ENCODE peak calls at places on chromosome 9, in seven cellular contexts. A is activated CD4-positive, CD25-positive, alpha-beta regulatory T cell treated with anti-CD3 and anti-CD28 coated beads, Interleukin-2, amount 50 U/mL, for 72 hours; Y is non-pigmented ciliary epithelial cell; N is effector CD4-positive, alpha-beta T cell; L is Peyer's patch; I is DMS153; S is mesothelial cell of epicardium. V is an unnamed sample.

GRCh38 chr9:12708562-12709298 is 15.5 kb downstream of the TYRP1 start:
- DNase-seq in Y (peak), I (no peak), L (no peak), N (no peak), S (no peak), A (no peak), V (no peak)

GRCh38 chr9:35548571-35548970 is 56.5 kb upstream of the TESK1 start:
- DNase-seq in S (no peak), A (no peak), L (no peak), N (no peak), I (no peak), Y (no peak), V (no peak)

GRCh38 chr9:107172979-107173347 is 110.1 kb upstream of the RAD23B start:
- DNase-seq in S (no peak), N (no peak), A (no peak), L (no peak), I (no peak), Y (no peak), V (no peak)

GRCh38 chr9:133701321-133701980 is 36.7 kb downstream of the SARDH start:
- DNase-seq in Y (no peak), I (no peak), L (no peak), A (peak), N (peak), S (peak), V (no peak)

GRCh38 chr9:37036237-37037136 is 2.4 kb upstream of the PAX5 start:
- DNase-seq in A (peak), L (peak), Y (no peak), N (no peak), I (peak), S (no peak), V (peak)

GRCh38 chr9:125970340-125970739 is 223.2 kb downstream of the PBX3 start:
- DNase-seq in A (no peak), I (no peak), N (no peak), L (no peak), Y (no peak), S (no peak), V (no peak)

GRCh38 chr9:37017546-37017945 is 16.5 kb downstream of the PAX5 start:
- DNase-seq in S (no peak), I (no peak), N (no peak), Y (no peak), L (no peak), A (no peak), V (no peak)

GRCh38 chr9:102642651-102643050 is 352.5 kb upstream of the CYLC2 start:
- DNase-seq in S (no peak), L (no peak), Y (no peak), I (no peak), N (no peak), A (no peak), V (no peak)

GRCh38 chr9:93810028-93810971 is 144.9 kb downstream of the BARX1 start:
- DNase-seq in N (no peak), L (peak), Y (no peak), A (no peak), I (no peak), S (peak), V (no peak)

GRCh38 chr9:95645992-95646391 is 129.2 kb upstream of the PTCH1 start:
- DNase-seq in A (no peak), Y (no peak), N (no peak), I (no peak), L (no peak), S (no peak), V (no peak)

GRCh38 chr9:129768486-129768885 is 15.6 kb upstream of the PTGES start:
- DNase-seq in N (no peak), I (no peak), Y (no peak), S (no peak), A (no peak), L (no peak), V (no peak)

GRCh38 chr9:82924243-82924605 is 138.7 kb downstream of the RASEF start:
- DNase-seq in S (no peak), A (no peak), I (no peak), L (no peak), Y (no peak), N (no peak), V (no peak)

GRCh38 chr9:91187965-91188344 is 173.8 kb downstream of the AUH start:
- DNase-seq in Y (no peak), I (no peak), A (no peak), L (peak), S (no peak), N (no peak), V (no peak)

GRCh38 chr9:74083681-74084433 is 413.3 kb upstream of the RORB start:
- DNase-seq in S (no peak), L (no peak), Y (no peak), N (no peak), I (no peak), A (no peak), V (no peak)